ENCODE peak calls at places on chromosomes 2 and 18, in seven cellular contexts. B is neuronal stem cell, G is IMR-90, O is mesenchymal stem cell, F is trophoblast cell, M is mesendoderm, P is H1. R is an unnamed sample.

GRCh38 chr2:43368483-43369385 is 142.3 kb upstream of the ZFP36L2 start:
- DNase-seq in F (no peak), P (no peak), O (no peak), B (no peak), M (no peak), G (peak), R (no peak)

GRCh38 chr18:35528749-35529274 is 31.1 kb upstream of the INO80C start:
- DNase-seq in M (no peak), P (no peak), F (peak), O (no peak), B (no peak), G (no peak), R (no peak)

GRCh38 chr2:3625186-3625585 is 30.3 kb downstream of the COLEC11 start:
- DNase-seq in P (peak), O (no peak), G (no peak), B (no peak), F (no peak), M (no peak), R (no peak)

GRCh38 chr2:237059155-237059875 is 26.4 kb upstream of the COPS8 start:
- DNase-seq in B (no peak), P (no peak), O (no peak), F (no peak), M (no peak), G (no peak), R (no peak)

GRCh38 chr2:98579926-98580325 is 28.4 kb downstream of the COA5 start:
- DNase-seq in F (no peak), M (no peak), O (no peak), P (peak), B (no peak), G (no peak), R (no peak)

GRCh38 chr2:162092656-162093556 is 18.9 kb upstream of the DPP4 start:
- DNase-seq in G (peak), P (no peak), O (peak), F (peak), B (no peak), M (no peak), R (no peak)

GRCh38 chr2:105798595-105798994 is 53.9 kb downstream of the NCK2 start:
- DNase-seq in P (no peak), G (peak), F (no peak), O (peak), M (no peak), B (no peak), R (no peak)

GRCh38 chr2:60530228-60530627 is 23.2 kb downstream of the BCL11A start:
- DNase-seq in O (no peak), P (no peak), F (no peak), B (no peak), M (no peak), G (no peak), R (no peak)

GRCh38 chr18:9906407-9906955 is 7.3 kb upstream of the VAPA start:
- DNase-seq in B (no peak), O (no peak), F (no peak), G (no peak), P (no peak), M (no peak), R (no peak)

GRCh38 chr18:59823611-59824195 is 76.1 kb upstream of the PMAIP1 start:
- DNase-seq in M (peak), P (peak), O (peak), F (peak), G (peak), B (peak), R (peak)

GRCh38 chr18:13710460-13710859 is 15.9 kb downstream of the FAM210A start:
- DNase-seq in F (no peak), G (peak), P (no peak), B (no peak), O (peak), M (no peak), R (no peak)

GRCh38 chr2:86193901-86194567 is 1.2 kb downstream of the IMMT start:
- DNase-seq in B (no peak), F (no peak), G (no peak), P (no peak), M (peak), O (peak), R (no peak)

GRCh38 chr2:10934308-10934978 is 22.7 kb downstream of the KCNF1 start:
- DNase-seq in M (no peak), G (no peak), B (no peak), F (no peak), P (no peak), O (no peak), R (no peak)

GRCh38 chr2:114661926-114662670 is 219.7 kb downstream of the DPP10 start:
- DNase-seq in O (no peak), B (no peak), F (no peak), G (no peak), M (peak), P (peak), R (peak)

DNA sequence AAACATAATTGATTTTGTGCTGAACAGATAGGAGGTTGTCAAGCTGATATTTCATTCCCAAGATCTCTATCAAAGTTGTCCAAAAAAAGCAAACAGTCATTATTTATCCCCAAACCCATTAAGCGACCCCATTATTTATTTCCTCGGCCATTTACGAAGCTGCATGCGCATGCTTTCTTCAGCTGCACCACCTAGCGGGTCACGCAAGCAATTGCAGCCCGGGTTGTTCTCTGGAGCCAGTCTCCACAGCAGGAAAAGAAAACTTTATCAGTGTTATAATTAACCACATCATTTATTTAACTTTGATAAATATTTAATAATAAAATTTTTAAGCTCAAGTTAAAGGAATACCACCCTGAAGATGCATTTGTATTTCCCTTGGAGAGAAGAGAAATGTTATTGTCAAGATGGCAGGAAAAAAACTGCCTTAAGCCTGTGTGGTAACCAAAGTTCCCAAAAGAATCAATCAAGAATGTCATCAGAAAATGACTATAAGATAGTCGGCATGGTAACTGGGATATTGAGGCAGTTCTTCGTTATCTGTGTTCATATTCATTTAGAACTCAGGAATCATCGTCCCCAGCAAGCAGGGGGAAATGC is 304.7 kb downstream of the FBXO15 start:
- DNase-seq in G (peak), M (peak), F (no peak), O (peak), P (peak), B (peak), R (peak)
- H2AK5ac ChIP-seq in G (no peak), M (no peak), F (no peak), O (no peak), P (no peak), B (no peak), R (no peak)

GRCh38 chr2:238449909-238450417 is 23.2 kb downstream of the ASB1 start:
- DNase-seq in F (no peak), P (no peak), O (peak), M (peak), B (no peak), G (peak), R (no peak)
- H2AK5ac ChIP-seq in F (no peak), P (no peak), O (no peak), M (no peak), B (no peak), G (no peak), R (no peak)

DNA sequence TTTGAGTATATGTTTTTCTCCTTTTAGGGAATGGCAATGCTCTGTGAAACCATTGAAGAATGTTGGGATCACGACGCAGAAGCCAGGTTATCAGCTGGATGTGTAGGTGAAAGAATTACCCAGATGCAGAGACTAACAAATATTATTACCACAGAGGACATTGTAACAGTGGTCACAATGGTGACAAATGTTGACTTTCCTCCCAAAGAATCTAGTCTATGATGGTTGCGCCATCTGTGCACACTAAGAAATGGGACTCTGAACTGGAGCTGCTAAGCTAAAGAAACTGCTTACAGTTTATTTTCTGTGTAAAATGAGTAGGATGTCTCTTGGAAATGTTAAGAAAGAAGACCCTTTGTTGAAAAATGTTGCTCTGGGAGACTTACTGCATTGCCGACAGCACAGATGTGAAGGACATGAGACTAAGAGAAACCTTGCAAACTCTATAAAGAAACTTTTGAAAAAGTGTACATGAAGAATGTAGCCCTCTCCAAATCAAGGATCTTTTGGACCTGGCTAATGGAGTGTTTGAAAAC is 82.3 kb downstream of the ACVR2A start:
- DNase-seq in P (no peak), G (no peak), O (no peak), F (peak), B (no peak), M (no peak), R (no peak)
- H2AK5ac ChIP-seq in P (no peak), G (no peak), O (no peak), F (no peak), B (no peak), M (no peak), R (no peak)

GRCh38 chr2:135617501-135618015 is 86.3 kb downstream of the R3HDM1 start:
- DNase-seq in F (no peak), P (no peak), O (no peak), M (no peak), G (peak), B (no peak), R (no peak)
- H2AK5ac ChIP-seq in F (no peak), P (no peak), O (no peak), M (no peak), G (no peak), B (no peak), R (no peak)

GRCh38 chr2:63054812-63055509 is 4.3 kb downstream of the OTX1 start:
- DNase-seq in O (peak), B (peak), G (no peak), F (no peak), P (peak), M (peak), R (peak)

GRCh38 chr2:63051795-63052333 is 1.2 kb downstream of the OTX1 start:
- DNase-seq in P (peak), B (peak), O (peak), M (peak), G (no peak), F (no peak), R (peak)

GRCh38 chr2:63052411-63053234 is 2.0 kb downstream of the OTX1 start:
- DNase-seq in P (peak), G (no peak), O (peak), B (no peak), M (peak), F (no peak), R (peak)

GRCh38 chr2:63053889-63054725 is 3.5 kb downstream of the OTX1 start:
- DNase-seq in B (peak), O (peak), G (no peak), M (peak), F (peak), P (peak), R (peak)

DNA sequence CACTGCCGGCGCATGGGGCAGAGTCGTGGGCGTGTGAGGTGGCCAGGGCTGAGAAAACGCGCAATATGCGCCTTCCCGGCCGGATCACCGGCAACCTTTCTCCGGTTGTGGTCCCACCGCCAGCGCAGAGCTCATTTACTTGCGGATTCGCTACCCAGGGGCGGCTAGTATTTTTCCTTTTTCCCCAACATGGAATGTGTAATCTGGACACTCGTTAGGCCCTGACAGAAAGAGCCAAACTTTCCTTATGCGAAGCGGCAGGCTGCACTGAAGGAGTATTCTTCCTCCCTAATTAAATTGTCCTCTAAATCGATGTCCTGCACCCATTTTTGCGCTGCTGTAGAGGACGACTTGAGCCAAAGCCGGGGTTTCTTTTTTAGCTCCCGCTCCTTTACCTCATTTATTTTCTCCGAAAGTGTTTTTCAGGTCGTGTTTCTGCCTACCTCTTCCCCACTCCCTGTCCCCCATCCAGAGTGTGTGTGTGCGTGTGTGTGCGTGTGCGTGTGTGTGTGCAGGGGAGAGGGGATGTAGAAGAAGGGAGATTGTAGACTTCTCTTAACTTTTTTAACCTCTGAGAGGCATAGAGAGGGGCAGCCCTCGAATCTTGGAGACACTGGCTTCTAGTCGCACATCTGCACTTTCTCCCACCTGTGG is 2.7 kb downstream of the OTX1 start:
- DNase-seq in M (peak), P (no peak), F (no peak), O (peak), B (no peak), G (no peak), R (no peak)
- H2AK5ac ChIP-seq in M (no peak), P (peak), F (no peak), O (no peak), B (peak), G (no peak), R (no peak)

GRCh38 chr2:142750858-142751257 is 126.6 kb upstream of the KYNU start:
- DNase-seq in B (no peak), P (no peak), M (no peak), F (no peak), G (no peak), O (no peak), R (no peak)
- H2AK5ac ChIP-seq in B (no peak), P (no peak), M (no peak), F (no peak), G (no peak), O (no peak), R (no peak)